ENCODE peak calls at places on chromosomes 6 and 20, in six cellular contexts. One of them, this sample, is unnamed.

GRCh38 chr6:148441454-148441911 is 98.8 kb downstream of the SASH1 start:
- DNase-seq in kidney: no peak
- DNase-seq in stomach: no peak
- DNase-seq in suprapubic skin: no peak
- DNase-seq in lower lobe of right lung: no peak
- DNase-seq in tibial nerve: no peak
- DNase-seq in this sample: no peak

GRCh38 chr20:1863296-1863695 is 31.9 kb upstream of the SIRPA start:
- DNase-seq in kidney: no peak
- DNase-seq in stomach: no peak
- DNase-seq in suprapubic skin: no peak
- DNase-seq in lower lobe of right lung: no peak
- DNase-seq in tibial nerve: no peak
- DNase-seq in this sample: no peak

GRCh38 chr6:149216459-149216858 is 101.1 kb upstream of the TAB2 start:
- DNase-seq in kidney: no peak
- DNase-seq in stomach: no peak
- DNase-seq in suprapubic skin: no peak
- DNase-seq in lower lobe of right lung: no peak
- DNase-seq in tibial nerve: no peak
- DNase-seq in this sample: no peak

GRCh38 chr6:149160943-149161342 is 156.6 kb upstream of the TAB2 start:
- DNase-seq in kidney: no peak
- DNase-seq in stomach: no peak
- DNase-seq in suprapubic skin: no peak
- DNase-seq in lower lobe of right lung: no peak
- DNase-seq in tibial nerve: no peak
- DNase-seq in this sample: no peak

GRCh38 chr6:106763361-106763760 is 134.0 kb downstream of the QRSL1 start:
- DNase-seq in kidney: no peak
- DNase-seq in stomach: no peak
- DNase-seq in suprapubic skin: no peak
- DNase-seq in lower lobe of right lung: no peak
- DNase-seq in tibial nerve: no peak
- DNase-seq in this sample: no peak

GRCh38 chr6:137471951-137472350 is 22.2 kb downstream of the OLIG3 start:
- DNase-seq in kidney: no peak
- DNase-seq in stomach: no peak
- DNase-seq in suprapubic skin: no peak
- DNase-seq in lower lobe of right lung: no peak
- DNase-seq in tibial nerve: no peak
- DNase-seq in this sample: no peak

GRCh38 chr6:17212541-17213371 is 68.4 kb upstream of the RBM24 start:
- DNase-seq in kidney: no peak
- DNase-seq in stomach: no peak
- DNase-seq in suprapubic skin: no peak
- DNase-seq in lower lobe of right lung: no peak
- DNase-seq in tibial nerve: no peak
- DNase-seq in this sample: no peak

GRCh38 chr6:12261502-12261901 is 28.7 kb upstream of the EDN1 start:
- DNase-seq in kidney: no peak
- DNase-seq in stomach: no peak
- DNase-seq in suprapubic skin: no peak
- DNase-seq in lower lobe of right lung: no peak
- DNase-seq in tibial nerve: no peak
- DNase-seq in this sample: no peak

GRCh38 chr20:21534453-21534852 is 20.6 kb upstream of the NKX2-2 start:
- DNase-seq in kidney: no peak
- DNase-seq in stomach: no peak
- DNase-seq in suprapubic skin: no peak
- DNase-seq in lower lobe of right lung: peak
- DNase-seq in tibial nerve: no peak
- DNase-seq in this sample: no peak

DNA sequence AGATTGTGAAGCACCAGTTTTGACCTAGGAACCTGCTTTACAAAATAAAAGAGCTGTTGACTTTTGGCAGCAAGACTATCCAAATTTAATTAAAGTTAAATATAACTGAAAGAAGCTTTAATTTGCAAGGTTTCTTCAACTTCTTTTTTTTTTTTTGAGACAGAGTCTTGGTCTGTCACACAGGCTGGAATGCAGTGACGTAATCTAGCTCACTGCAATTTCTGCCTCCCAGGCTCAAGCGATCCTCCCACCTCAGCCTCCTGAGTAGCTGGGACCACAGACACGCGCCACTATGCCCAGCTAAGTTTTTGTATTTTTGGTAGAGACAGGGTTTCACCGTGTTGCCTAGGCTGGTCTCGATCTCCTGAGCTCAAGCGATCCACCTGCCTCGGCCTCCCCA is 13.7 kb upstream of the CSE1L start:
- DNase-seq in kidney: no peak
- DNase-seq in stomach: no peak
- DNase-seq in suprapubic skin: no peak
- DNase-seq in lower lobe of right lung: no peak
- DNase-seq in tibial nerve: no peak
- DNase-seq in this sample: no peak
- H3K27ac ChIP-seq in kidney: no peak
- H3K27ac ChIP-seq in stomach: no peak
- H3K27ac ChIP-seq in suprapubic skin: no peak
- H3K27ac ChIP-seq in lower lobe of right lung: no peak
- H3K27ac ChIP-seq in tibial nerve: no peak
- H3K27ac ChIP-seq in this sample: no peak

GRCh38 chr20:47466704-47467459 is 34.8 kb upstream of the NCOA3 start:
- DNase-seq in kidney: no peak
- DNase-seq in stomach: no peak
- DNase-seq in suprapubic skin: no peak
- DNase-seq in lower lobe of right lung: no peak
- DNase-seq in tibial nerve: no peak
- DNase-seq in this sample: no peak
- H3K4me3 ChIP-seq in kidney: no peak
- H3K4me3 ChIP-seq in stomach: no peak
- H3K4me3 ChIP-seq in suprapubic skin: no peak
- H3K4me3 ChIP-seq in lower lobe of right lung: no peak
- H3K4me3 ChIP-seq in tibial nerve: no peak
- H3K4me3 ChIP-seq in this sample: no peak

DNA sequence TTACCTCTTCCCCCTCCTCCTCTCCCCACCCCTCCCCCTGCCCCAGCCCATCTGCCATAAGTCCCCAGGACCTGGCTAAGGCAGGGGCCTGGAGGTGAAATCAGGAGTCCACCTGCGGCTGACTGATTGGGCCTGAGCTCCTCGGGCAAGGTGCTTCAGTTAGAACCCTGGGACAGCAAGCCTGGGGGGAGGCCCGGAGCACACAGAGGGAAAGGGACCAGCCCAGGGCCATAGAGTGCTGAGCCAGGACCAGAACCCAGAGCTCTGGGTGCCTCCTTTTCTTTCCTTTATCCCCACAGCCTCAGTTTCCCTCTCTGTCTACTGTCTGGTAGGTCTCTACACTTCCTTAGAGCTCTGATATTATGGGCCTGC is 35.7 kb upstream of the VEGFA start:
- DNase-seq in kidney: no peak
- DNase-seq in stomach: peak
- DNase-seq in suprapubic skin: no peak
- DNase-seq in lower lobe of right lung: no peak
- DNase-seq in tibial nerve: no peak
- DNase-seq in this sample: no peak
- H3K27ac ChIP-seq in kidney: no peak
- H3K27ac ChIP-seq in stomach: no peak
- H3K27ac ChIP-seq in suprapubic skin: no peak
- H3K27ac ChIP-seq in lower lobe of right lung: no peak
- H3K27ac ChIP-seq in tibial nerve: no peak
- H3K27ac ChIP-seq in this sample: no peak

GRCh38 chr6:39669117-39669690 is 56.0 kb downstream of the KIF6 start:
- DNase-seq in kidney: no peak
- DNase-seq in stomach: no peak
- DNase-seq in suprapubic skin: no peak
- DNase-seq in lower lobe of right lung: no peak
- DNase-seq in tibial nerve: no peak
- DNase-seq in this sample: no peak
- H3K4me3 ChIP-seq in kidney: no peak
- H3K4me3 ChIP-seq in stomach: no peak
- H3K4me3 ChIP-seq in suprapubic skin: no peak
- H3K4me3 ChIP-seq in lower lobe of right lung: no peak
- H3K4me3 ChIP-seq in tibial nerve: no peak
- H3K4me3 ChIP-seq in this sample: no peak

DNA sequence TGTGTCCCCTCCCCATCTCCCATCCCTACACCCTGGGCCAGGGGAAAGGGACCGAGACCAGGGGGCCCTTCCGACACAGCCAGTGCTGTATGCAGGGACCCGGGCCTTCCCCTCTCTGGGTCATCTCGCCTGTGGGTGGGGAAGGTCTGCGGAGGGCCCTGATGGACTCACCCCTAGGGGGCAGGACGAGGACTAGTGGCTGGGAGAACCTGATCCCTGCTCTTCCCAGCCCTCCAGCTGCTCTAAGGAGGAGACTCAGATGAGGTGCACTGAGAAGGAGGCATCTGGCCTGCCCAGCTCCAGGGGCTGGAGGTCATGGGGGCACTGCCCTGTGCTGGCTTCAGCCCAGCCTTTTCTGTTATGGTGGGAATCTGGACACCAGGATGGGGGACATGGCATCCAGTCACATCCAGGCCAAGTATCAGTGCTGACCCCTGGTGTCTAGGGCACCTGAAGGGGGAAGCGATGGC is 735 bp downstream of the MYL9 start:
- DNase-seq in kidney: no peak
- DNase-seq in stomach: no peak
- DNase-seq in suprapubic skin: no peak
- DNase-seq in lower lobe of right lung: no peak
- DNase-seq in tibial nerve: peak
- DNase-seq in this sample: peak
- H3K27ac ChIP-seq in kidney: peak
- H3K27ac ChIP-seq in stomach: peak
- H3K27ac ChIP-seq in suprapubic skin: peak
- H3K27ac ChIP-seq in lower lobe of right lung: peak
- H3K27ac ChIP-seq in tibial nerve: peak
- H3K27ac ChIP-seq in this sample: no peak

DNA sequence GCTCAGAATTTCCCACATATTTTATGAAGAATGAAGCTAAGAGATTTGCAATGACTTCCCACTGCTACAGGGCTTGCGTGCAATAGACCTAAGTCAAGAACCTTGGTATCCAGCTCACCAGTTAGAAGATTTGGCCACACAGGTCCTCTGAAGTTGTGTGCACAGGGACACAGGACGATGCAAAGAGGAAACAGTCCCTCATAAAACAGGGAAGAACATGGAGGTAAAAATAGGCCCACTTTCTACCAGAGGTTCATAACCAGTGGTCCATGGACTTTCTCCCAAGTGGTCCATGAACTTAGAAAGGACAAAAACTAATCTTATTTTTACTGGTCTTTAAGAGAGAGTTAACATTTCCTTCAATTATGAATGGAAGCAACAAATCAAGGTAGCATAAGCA is 1.3 kb downstream of the ZKSCAN4 start:
- DNase-seq in kidney: no peak
- DNase-seq in stomach: no peak
- DNase-seq in suprapubic skin: no peak
- DNase-seq in lower lobe of right lung: no peak
- DNase-seq in tibial nerve: no peak
- DNase-seq in this sample: no peak
- H3K4me3 ChIP-seq in kidney: peak
- H3K4me3 ChIP-seq in stomach: no peak
- H3K4me3 ChIP-seq in suprapubic skin: peak
- H3K4me3 ChIP-seq in lower lobe of right lung: peak
- H3K4me3 ChIP-seq in tibial nerve: peak
- H3K4me3 ChIP-seq in this sample: no peak

GRCh38 chr6:134175532-134176282 is 123.3 kb upstream of the SLC2A12 start:
- DNase-seq in kidney: peak
- DNase-seq in stomach: peak
- DNase-seq in suprapubic skin: peak
- DNase-seq in lower lobe of right lung: peak
- DNase-seq in tibial nerve: peak
- DNase-seq in this sample: peak

GRCh38 chr6:134176283-134176975 is 124.0 kb upstream of the SLC2A12 start:
- DNase-seq in kidney: peak
- DNase-seq in stomach: peak
- DNase-seq in suprapubic skin: no peak
- DNase-seq in lower lobe of right lung: peak
- DNase-seq in tibial nerve: no peak
- DNase-seq in this sample: no peak

GRCh38 chr6:134178230-134179044 is 126.0 kb upstream of the SLC2A12 start:
- DNase-seq in kidney: peak
- DNase-seq in stomach: peak
- DNase-seq in suprapubic skin: peak
- DNase-seq in lower lobe of right lung: peak
- DNase-seq in tibial nerve: peak
- DNase-seq in this sample: peak

GRCh38 chr6:134177236-134177635 is 124.8 kb upstream of the SLC2A12 start:
- DNase-seq in kidney: no peak
- DNase-seq in stomach: no peak
- DNase-seq in suprapubic skin: no peak
- DNase-seq in lower lobe of right lung: no peak
- DNase-seq in tibial nerve: no peak
- DNase-seq in this sample: no peak

DNA sequence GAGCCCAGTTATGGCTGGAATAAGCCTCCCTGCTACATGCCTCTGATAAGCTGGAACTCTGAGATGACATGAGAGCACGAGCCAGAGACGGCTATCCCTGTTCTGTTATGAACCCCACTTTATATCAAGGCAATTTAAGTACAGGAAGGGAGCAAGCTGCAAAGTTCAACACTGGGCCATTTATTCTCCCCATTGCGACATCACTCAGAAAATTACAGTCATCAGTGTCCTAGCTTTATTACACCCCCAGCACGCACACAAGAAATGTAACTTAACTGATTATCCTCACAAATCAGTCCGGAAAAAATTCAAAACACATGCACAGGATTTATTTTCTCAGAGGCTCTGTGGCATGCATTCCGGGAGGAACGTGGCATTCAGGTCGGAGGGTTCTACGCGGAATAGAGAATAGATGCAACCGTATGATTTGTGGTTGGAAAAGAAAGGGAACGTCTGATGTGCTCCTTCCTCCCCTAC is 125.4 kb upstream of the SLC2A12 start:
- DNase-seq in kidney: no peak
- DNase-seq in stomach: no peak
- DNase-seq in suprapubic skin: no peak
- DNase-seq in lower lobe of right lung: no peak
- DNase-seq in tibial nerve: peak
- DNase-seq in this sample: no peak
- H3K27ac ChIP-seq in kidney: peak
- H3K27ac ChIP-seq in stomach: peak
- H3K27ac ChIP-seq in suprapubic skin: peak
- H3K27ac ChIP-seq in lower lobe of right lung: peak
- H3K27ac ChIP-seq in tibial nerve: peak
- H3K27ac ChIP-seq in this sample: no peak